ENCODE peak calls at places on chromosomes 2 and 18, in four cellular contexts. Z is astrocyte of the spinal cord, K is body of pancreas, C is epithelial cell of esophagus. J is an unnamed sample.

GRCh38 chr2:8692783-8693768 is 11.2 kb downstream of the ID2 start:
- DNase-seq in Z (no peak), C (peak; percentile 34), K (peak; percentile 52), J (no peak)

GRCh38 chr2:229129738-229130371 is 141.2 kb downstream of the PID1 start:
- DNase-seq in K (no peak), C (peak; percentile 21), Z (peak; percentile 38), J (peak; percentile 6)

GRCh38 chr2:134002391-134002790 is 251.5 kb upstream of the MGAT5 start:
- DNase-seq in K (no peak), C (peak; percentile 43), Z (no peak), J (no peak)

GRCh38 chr2:135797497-135798274 is 39.3 kb downstream of the LCT start:
- DNase-seq in K (peak; percentile 79), C (peak; percentile 87), Z (peak; percentile 69), J (peak; percentile 88)

GRCh38 chr2:54878182-54878581 is 154.7 kb downstream of the EML6 start:
- DNase-seq in Z (no peak), C (no peak), K (peak; percentile 28), J (no peak)

GRCh38 chr2:53913721-53914120 is 54.0 kb upstream of the GPR75 start:
- DNase-seq in Z (peak; percentile 47), C (peak; percentile 27), K (no peak), J (peak; percentile 87)

GRCh38 chr2:96374211-96374951 is 38.8 kb downstream of the NCAPH start:
- DNase-seq in Z (peak; percentile 20), K (peak; percentile 86), C (peak; percentile 68), J (peak; percentile 65)

GRCh38 chr18:27094621-27095020 is 90.5 kb downstream of the CHST9 start:
- DNase-seq in C (peak; percentile 40), K (no peak), Z (no peak), J (no peak)

GRCh38 chr2:112839407-112840067 is 3.0 kb upstream of the IL1B start:
- DNase-seq in Z (no peak), C (peak; percentile 53), K (no peak), J (peak; percentile 28)

GRCh38 chr2:71060871-71061270 is 7.6 kb upstream of the NAGK start:
- DNase-seq in K (no peak), Z (no peak), C (no peak), J (peak; percentile 5)

GRCh38 chr2:45013229-45014015 is 4.2 kb upstream of the SIX2 start:
- DNase-seq in C (no peak), Z (no peak), K (no peak), J (no peak)

GRCh38 chr2:184890311-184890710 is 292.0 kb downstream of the ZNF804A start:
- DNase-seq in C (no peak), K (no peak), Z (peak; percentile 6), J (no peak)

GRCh38 chr18:63994783-63995399 is 25.0 kb downstream of the SERPINB8 start:
- DNase-seq in K (peak; percentile 68), C (peak; percentile 71), Z (peak; percentile 45), J (peak; percentile 73)

GRCh38 chr2:222362336-222362735 is 62.0 kb upstream of the SGPP2 start:
- DNase-seq in K (no peak), C (no peak), Z (peak; percentile 2), J (no peak)

GRCh38 chr18:49725809-49726514 is 87.4 kb downstream of the ACAA2 start:
- DNase-seq in K (peak; percentile 37), Z (peak; percentile 99), C (peak; percentile 64), J (peak; percentile 99)

GRCh38 chr2:106156305-106157288 is 37.5 kb downstream of the UXS1 start:
- DNase-seq in C (peak; percentile 80), K (no peak), Z (peak; percentile 70), J (peak; percentile 38)

GRCh38 chr18:70322385-70322784 is 33.5 kb downstream of the SOCS6 start:
- DNase-seq in Z (no peak), K (no peak), C (no peak), J (no peak)

GRCh38 chr18:22551536-22552151 is 133.9 kb upstream of the CTAGE1 start:
- DNase-seq in C (peak; percentile 97), Z (peak; percentile 93), K (peak; percentile 30), J (peak; percentile 70)

GRCh38 chr2:112482309-112483046 is 522 bp downstream of the TTL start:
- DNase-seq in Z (peak; percentile 44), K (peak; percentile 37), C (peak; percentile 55), J (peak; percentile 47)

GRCh38 chr18:67266591-67267237 is 249.8 kb downstream of the DSEL start:
- DNase-seq in C (peak; percentile 41), K (no peak), Z (peak; percentile 57), J (peak; percentile 78)

GRCh38 chr2:9552491-9553178 is 3.0 kb downstream of the ADAM17 start:
- DNase-seq in Z (peak; percentile 69), C (peak; percentile 83), K (no peak), J (peak; percentile 92)

GRCh38 chr2:221372156-221372870 is 199.8 kb downstream of the EPHA4 start:
- DNase-seq in Z (peak; percentile 7), K (no peak), C (no peak), J (no peak)

GRCh38 chr2:128219891-128220290 is 98.8 kb downstream of the HS6ST1 start:
- DNase-seq in K (no peak), C (no peak), Z (no peak), J (peak; percentile 34)

GRCh38 chr18:78912336-78912735 is 67.3 kb upstream of the SALL3 start:
- DNase-seq in C (no peak), Z (no peak), K (no peak), J (no peak)

GRCh38 chr2:174153757-174154680 is 94.3 kb downstream of the OLA1 start:
- DNase-seq in K (no peak), Z (peak; percentile 69), C (peak; percentile 59), J (peak; percentile 92)

GRCh38 chr2:64525323-64525625 is 1.1 kb downstream of the AFTPH start:
- DNase-seq in C (peak; percentile 60), Z (peak; percentile 28), K (no peak), J (peak; percentile 30)

GRCh38 chr2:211408485-211408884 is 852.1 kb downstream of the CPS1 start:
- DNase-seq in K (no peak), C (peak; percentile 93), Z (peak; percentile 26), J (peak; percentile 6)

GRCh38 chr2:43634604-43635306 is 2.3 kb upstream of the PLEKHH2 start:
- DNase-seq in K (peak; percentile 18), C (peak; percentile 56), Z (peak; percentile 76), J (peak; percentile 82)

GRCh38 chr2:66866331-66867037 is 431.6 kb downstream of the MEIS1 start:
- DNase-seq in K (no peak), C (no peak), Z (no peak), J (no peak)

GRCh38 chr18:29271496-29271895 is 1094.6 kb upstream of the CDH2 start:
- DNase-seq in C (no peak), Z (peak; percentile 74), K (no peak), J (peak; percentile 56)

GRCh38 chr2:201129044-201129505 is 13.1 kb downstream of the CFLAR start:
- DNase-seq in C (peak; percentile 87), K (peak; percentile 55), Z (peak; percentile 82), J (peak; percentile 80)

GRCh38 chr2:44941551-44942234 is at the start of gene SIX3:
- DNase-seq in K (peak; percentile 38), C (peak; percentile 28), Z (no peak), J (no peak)

GRCh38 chr18:24227976-24228660 is 89.3 kb downstream of the CABYR start:
- DNase-seq in K (no peak), Z (peak; percentile 83), C (peak; percentile 65), J (peak; percentile 44)

GRCh38 chr2:142944721-142945120 is 67.3 kb downstream of the KYNU start:
- DNase-seq in Z (no peak), C (peak; percentile 40), K (no peak), J (peak; percentile 30)

GRCh38 chr2:233643128-233643527 is 6.9 kb downstream of the UGT1A10 start:
- DNase-seq in C (peak; percentile 49), K (no peak), Z (no peak), J (peak; percentile 45)

GRCh38 chr2:191335875-191336464 is 90.8 kb downstream of the MYO1B start:
- DNase-seq in C (no peak), K (no peak), Z (no peak), J (no peak)
- H3K4me3 ChIP-seq in C (no peak overlapping the region), K (no peak overlapping the region), Z (no peak overlapping the region), J (no peak overlapping the region)

GRCh38 chr2:3398837-3399236 is 19.3 kb downstream of the TRAPPC12 start:
- DNase-seq in Z (no peak), C (no peak), K (no peak), J (no peak)
- TF ChIP-seq CTCF in Z (no peak), C (no peak), K (no peak), J (peak; percentile 4)

DNA sequence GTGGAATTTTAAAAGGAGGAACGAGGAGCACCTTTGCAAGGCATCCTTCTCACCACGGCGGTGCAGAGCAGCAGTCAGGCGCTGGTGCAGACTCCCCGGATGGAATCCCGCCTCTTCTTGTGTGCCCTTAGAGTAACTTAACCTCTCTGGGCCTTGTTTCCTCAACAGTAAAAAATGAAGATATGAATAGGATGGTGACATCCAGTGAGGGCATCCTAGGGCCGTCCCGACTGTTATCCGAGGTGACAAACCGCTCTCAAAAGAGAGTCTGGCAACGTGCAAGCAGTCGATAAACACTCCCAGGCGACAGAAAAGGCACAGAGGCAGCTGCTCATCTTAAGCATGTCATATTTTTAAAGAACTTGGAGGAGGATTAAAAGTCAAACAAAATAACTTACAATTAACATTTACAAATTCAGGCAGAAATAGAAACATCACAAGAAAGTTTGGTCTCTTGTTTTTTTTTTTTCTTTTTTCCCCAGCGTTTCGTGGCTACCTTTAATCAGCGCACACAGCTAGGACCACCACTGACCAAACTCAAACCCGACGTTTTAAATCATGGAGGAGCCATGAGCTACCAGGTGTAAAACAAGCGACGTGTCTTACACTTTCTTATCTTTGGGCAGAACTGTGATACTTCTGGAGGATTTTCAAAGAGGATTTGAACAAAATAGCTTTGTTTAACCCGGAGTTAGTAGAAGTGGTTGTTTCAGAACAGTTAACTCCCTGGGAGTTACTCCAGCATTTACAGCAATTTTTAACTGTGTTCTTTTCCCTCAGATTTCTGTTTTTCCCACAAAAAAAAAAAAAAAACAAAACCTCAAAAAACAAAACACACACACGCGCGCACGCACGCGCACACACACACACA is 2.1 kb downstream of the MBP start:
- DNase-seq in K (no peak), Z (no peak), C (no peak), J (no peak)
- H3K4me3 ChIP-seq in K (peak overlapping the region; percentile 82), Z (peak overlapping the region; percentile 56), C (peak overlapping the region; percentile 71), J (peak overlapping the region; percentile 68)

DNA sequence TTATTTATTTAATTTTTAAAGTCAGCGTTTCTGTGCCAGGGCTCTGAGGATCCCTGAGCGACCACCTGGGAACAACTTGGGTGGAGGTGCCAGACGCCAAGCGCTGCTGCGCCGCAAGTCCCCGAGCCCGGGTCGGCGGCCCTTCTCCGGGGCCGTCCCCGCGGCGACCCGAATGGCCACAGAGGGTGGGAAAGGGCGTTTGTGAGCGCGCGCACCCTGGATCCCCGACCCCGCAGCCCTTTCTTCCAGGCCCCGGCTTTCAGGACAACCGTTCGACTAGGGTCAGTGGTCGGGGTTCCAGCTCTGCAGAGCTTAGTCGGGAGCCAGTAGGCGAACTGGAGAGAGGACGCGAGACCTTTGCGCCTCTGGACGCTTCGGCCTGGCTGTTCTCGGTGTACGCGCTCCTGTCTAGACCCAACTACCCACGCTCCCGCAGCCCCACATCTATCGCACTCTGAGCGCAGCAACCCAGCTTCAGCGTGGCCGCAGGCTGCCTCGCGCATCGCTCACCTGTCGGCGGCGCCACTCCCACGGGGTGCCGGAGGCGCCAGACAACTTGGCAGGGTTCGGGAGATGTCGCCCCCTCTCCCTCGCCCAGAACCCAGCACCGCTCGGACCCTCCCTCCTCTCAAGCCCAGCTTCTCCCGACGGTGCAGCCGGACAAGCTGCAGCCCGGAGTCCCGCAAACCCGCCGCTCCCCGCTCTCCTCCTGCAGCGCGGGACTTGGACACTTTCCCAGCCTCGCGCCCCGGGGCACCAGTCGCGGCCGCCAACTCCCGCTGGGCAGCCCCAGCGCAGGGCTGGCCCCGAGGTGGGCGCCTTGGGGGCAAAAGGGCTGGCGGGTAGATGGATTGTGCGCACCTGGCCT is 785 bp downstream of the LYPD1 start:
- DNase-seq in Z (peak; percentile 41), C (no peak), K (peak; percentile 22), J (no peak)
- TF ChIP-seq CTCF in Z (no peak), C (no peak), K (peak; percentile 17), J (no peak)

J was measured in choroid plexus epithelial cell.